ENCODE peak calls at places on chromosomes 3 and 15, in six cellular contexts. P is HT1080; X is GM04503; D is activated CD8-positive, alpha-beta memory T cell treated with anti-CD3 and anti-CD28 coated beads, Interleukin-2, amount 50 U/mL, for 48 hours; N is RWPE1; E is skeletal muscle cell. J is an unnamed sample.
A peak's percentile ranks its signal among the peaks of the same experiment; 100 is the strongest.

GRCh38 chr3:143653493-143653892 is 194.8 kb downstream of the SLC9A9 start:
- DNase-seq in P (no peak), X (no peak), D (no peak), N (no peak), E (no peak), J (no peak)

GRCh38 chr3:183265713-183266417 is 12.8 kb downstream of the B3GNT5 start:
- DNase-seq in P (peak; percentile 99), X (no peak), D (peak; percentile 68), N (peak; percentile 92), E (peak; percentile 94), J (no peak)

GRCh38 chr3:96986241-96986640 is 171.8 kb downstream of the EPHA6 start:
- DNase-seq in P (no peak), X (no peak), D (no peak), N (no peak), E (no peak), J (no peak)

GRCh38 chr3:44896449-44896848 is 22.0 kb downstream of the TGM4 start:
- DNase-seq in P (no peak), X (no peak), D (no peak), N (no peak), E (no peak), J (no peak)

GRCh38 chr3:13004376-13004775 is 68.9 kb downstream of the IQSEC1 start:
- DNase-seq in P (no peak), X (no peak), D (no peak), N (no peak), E (no peak), J (no peak)

GRCh38 chr3:186760141-186760813 is 23.1 kb upstream of the EIF4A2 start:
- DNase-seq in P (peak; percentile 80), X (no peak), D (no peak), N (peak; percentile 70), E (no peak), J (no peak)

GRCh38 chr3:74127261-74127660 is 487.2 kb downstream of the CNTN3 start:
- DNase-seq in P (no peak), X (no peak), D (no peak), N (no peak), E (no peak), J (no peak)

GRCh38 chr15:56192659-56193442 is 50.8 kb downstream of the RFX7 start:
- DNase-seq in P (no peak), X (no peak), D (no peak), N (no peak), E (no peak), J (no peak)

GRCh38 chr3:174844746-174845145 is 14.4 kb upstream of the NAALADL2 start:
- DNase-seq in P (no peak), X (no peak), D (no peak), N (no peak), E (no peak), J (no peak)

GRCh38 chr3:153038779-153039178 is 123.2 kb upstream of the RAP2B start:
- DNase-seq in P (peak; percentile 80), X (no peak), D (no peak), N (no peak), E (no peak), J (no peak)

J was measured in COLO829.